ENCODE peak calls at places on chromosomes 13 and 19, in five cellular contexts. U is epithelial cell of esophagus, S is AG10803, N is endodermal cell, L is body of pancreas. G is an unnamed sample.

GRCh38 chr13:24865158-24865557 is 101.2 kb downstream of the RNF17 start:
- DNase-seq in S (peak; percentile 12), L (no peak), N (no peak), U (no peak), G (peak; percentile 33)

GRCh38 chr19:55670280-55671053 is 4.6 kb upstream of the EPN1 start:
- DNase-seq in S (peak; percentile 9), N (peak; percentile 75), U (peak; percentile 29), L (no peak), G (peak; percentile 20)

GRCh38 chr13:76809369-76809768 is 76.8 kb downstream of the KCTD12 start:
- DNase-seq in S (no peak), N (no peak), U (no peak), L (no peak), G (no peak)

GRCh38 chr19:38486731-38487336 is 53.3 kb downstream of the RYR1 start:
- DNase-seq in U (no peak), N (no peak), S (no peak), L (no peak), G (no peak)

GRCh38 chr19:1112254-1113208 is 8.7 kb downstream of the GPX4 start:
- DNase-seq in N (peak; percentile 92), U (peak; percentile 80), L (peak; percentile 51), S (no peak), G (no peak)

GRCh38 chr13:101493541-101493940 is 41.1 kb downstream of the ITGBL1 start:
- DNase-seq in S (no peak), L (no peak), N (no peak), U (no peak), G (no peak)

GRCh38 chr13:33494596-33495214 is 209.2 kb upstream of the STARD13 start:
- DNase-seq in L (no peak), S (peak; percentile 77), N (no peak), U (peak; percentile 89), G (no peak)

GRCh38 chr19:17020380-17020779 is 6.2 kb downstream of the CPAMD8 start:
- DNase-seq in S (no peak), N (no peak), U (no peak), L (no peak), G (peak; percentile 5)

GRCh38 chr19:4456566-4456842 is 1.1 kb downstream of the UBXN6 start:
- DNase-seq in U (peak; percentile 70), L (no peak), S (peak; percentile 74), N (peak; percentile 70), G (peak; percentile 81)

GRCh38 chr13:21694831-21695230 is 24.0 kb downstream of the FGF9 start:
- DNase-seq in U (no peak), S (no peak), N (no peak), L (no peak), G (no peak)

GRCh38 chr13:27958928-27959539 is 10.1 kb downstream of the CDX2 start:
- DNase-seq in S (no peak), N (no peak), U (no peak), L (no peak), G (no peak)

GRCh38 chr13:44108345-44108858 is 228.7 kb downstream of the LACC1 start:
- DNase-seq in N (no peak), S (no peak), U (peak; percentile 40), L (peak; percentile 59), G (no peak)

GRCh38 chr19:6686628-6686975 is 16.6 kb upstream of the TNFSF14 start:
- DNase-seq in S (no peak), L (no peak), U (no peak), N (no peak), G (no peak)

GRCh38 chr19:3097442-3097871 is 3.3 kb downstream of the GNA11 start:
- DNase-seq in L (no peak), N (no peak), U (no peak), S (no peak), G (no peak)

GRCh38 chr19:45097776-45098520 is 5.0 kb downstream of the PPP1R37 start:
- DNase-seq in S (peak; percentile 92), U (peak; percentile 86), L (no peak), N (peak; percentile 72), G (peak; percentile 90)

GRCh38 chr13:44739120-44739519 is 163.0 kb upstream of the TSC22D1 start:
- DNase-seq in N (peak; percentile 57), L (no peak), S (no peak), U (no peak), G (no peak)

GRCh38 chr13:66723606-66724005 is 506.5 kb downstream of the PCDH9 start:
- DNase-seq in S (no peak), U (no peak), L (no peak), N (no peak), G (no peak)

GRCh38 chr13:30744056-30744684 is 8.8 kb downstream of the ALOX5AP start:
- DNase-seq in L (no peak), S (no peak), U (peak; percentile 36), N (no peak), G (no peak)

GRCh38 chr13:30745917-30746686 is 10.8 kb downstream of the ALOX5AP start:
- DNase-seq in S (no peak), N (no peak), L (peak; percentile 26), U (no peak), G (peak; percentile 51)

GRCh38 chr13:30744686-30745085 is 9.3 kb downstream of the ALOX5AP start:
- DNase-seq in N (no peak), U (no peak), L (no peak), S (no peak), G (no peak)

GRCh38 chr13:30742896-30743295 is 7.6 kb downstream of the ALOX5AP start:
- DNase-seq in L (no peak), N (no peak), U (no peak), S (no peak), G (no peak)

DNA sequence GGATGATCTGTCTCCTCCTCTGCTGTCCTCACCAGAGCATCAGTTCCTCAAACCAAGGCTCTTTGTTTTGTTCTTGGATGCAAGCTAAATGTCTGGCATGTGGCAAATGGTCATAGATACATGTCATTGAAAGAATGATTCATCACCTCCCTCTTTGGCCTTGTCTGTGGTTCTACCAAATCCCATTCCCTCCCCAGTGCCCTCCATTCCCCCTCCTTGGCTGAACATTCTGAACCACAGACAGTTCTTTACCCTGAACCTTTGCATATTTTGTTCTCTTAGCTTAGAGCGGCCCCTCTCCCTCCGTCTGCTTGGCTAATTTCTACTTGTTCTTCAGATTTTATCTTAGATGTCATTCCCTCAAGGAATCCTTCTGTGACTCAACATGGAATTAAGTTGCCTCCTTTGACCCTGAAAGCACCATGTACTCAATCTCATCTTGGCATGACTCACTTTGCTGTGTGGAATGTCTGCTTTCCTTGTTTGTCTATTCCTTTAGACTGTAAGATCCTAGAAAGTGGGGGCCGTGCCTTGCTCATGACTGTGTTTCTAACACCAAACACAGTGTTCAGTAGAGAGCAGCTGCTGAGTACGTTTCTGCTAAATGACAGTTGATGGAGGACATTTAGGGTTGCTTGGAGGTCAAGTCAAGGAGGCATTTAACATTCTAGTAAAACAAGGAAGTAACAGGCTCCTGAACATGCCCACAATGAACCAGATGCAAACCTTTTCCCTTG is 8.1 kb downstream of the ALOX5AP start:
- DNase-seq in N (no peak), S (peak; percentile 97), L (no peak), U (peak; percentile 96), G (peak; percentile 98)
- TF ChIP-seq CTCF in N (no peak), S (peak; percentile 20), L (no peak), U (no peak), G (no peak)

GRCh38 chr13:112587359-112587766 is 590 bp downstream of the TUBGCP3 start:
- DNase-seq in L (peak; percentile 78), U (peak; percentile 75), S (peak; percentile 80), N (peak; percentile 89), G (peak; percentile 90)
- TF ChIP-seq CTCF in L (no peak), U (no peak), S (peak; percentile 22), N (no peak), G (peak; percentile 28)

DNA sequence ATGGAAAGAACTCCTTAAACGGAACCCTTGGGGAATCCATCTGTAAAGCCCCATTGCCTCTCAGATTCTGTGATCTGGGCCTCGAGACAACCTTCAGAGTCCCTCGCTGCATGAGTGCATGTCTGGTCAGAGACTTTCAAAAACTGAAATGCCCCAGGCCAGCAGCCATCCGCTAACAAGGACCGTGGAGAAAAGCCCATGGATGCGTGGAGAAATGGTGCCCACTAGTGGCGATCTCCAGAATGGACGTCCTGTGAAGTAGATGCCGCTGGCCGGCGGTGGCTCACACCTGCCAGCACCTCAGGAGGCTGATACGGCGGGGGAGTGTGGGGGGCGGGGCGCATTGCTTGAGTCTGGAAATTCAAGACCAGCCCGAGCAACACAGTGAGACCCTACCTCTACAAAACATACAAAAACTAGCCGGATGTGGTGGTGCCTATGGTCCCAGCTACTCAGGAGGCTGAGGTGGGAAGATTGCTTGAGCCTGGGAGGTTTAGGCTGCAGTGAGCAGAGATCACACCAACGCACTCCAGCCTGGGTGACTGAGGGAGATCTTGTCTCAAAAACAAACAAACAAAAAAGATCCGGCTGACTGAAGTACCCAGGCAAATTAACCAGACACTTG is 7.9 kb upstream of the CDC16 start:
- DNase-seq in S (peak; percentile 77), N (peak; percentile 98), U (peak; percentile 80), L (peak; percentile 94), G (peak; percentile 89)
- TF ChIP-seq CTCF in S (peak; percentile 94), N (peak; percentile 92), U (peak; percentile 96), L (peak; percentile 92), G (peak; percentile 90)

GRCh38 chr13:30111810-30112209 is 195.5 kb downstream of the KATNAL1 start:
- DNase-seq in L (no peak), S (no peak), N (peak; percentile 76), U (no peak), G (no peak)
- TF ChIP-seq CTCF in L (no peak), S (peak; percentile 28), N (peak; percentile 64), U (peak; percentile 27), G (peak; percentile 10)

DNA sequence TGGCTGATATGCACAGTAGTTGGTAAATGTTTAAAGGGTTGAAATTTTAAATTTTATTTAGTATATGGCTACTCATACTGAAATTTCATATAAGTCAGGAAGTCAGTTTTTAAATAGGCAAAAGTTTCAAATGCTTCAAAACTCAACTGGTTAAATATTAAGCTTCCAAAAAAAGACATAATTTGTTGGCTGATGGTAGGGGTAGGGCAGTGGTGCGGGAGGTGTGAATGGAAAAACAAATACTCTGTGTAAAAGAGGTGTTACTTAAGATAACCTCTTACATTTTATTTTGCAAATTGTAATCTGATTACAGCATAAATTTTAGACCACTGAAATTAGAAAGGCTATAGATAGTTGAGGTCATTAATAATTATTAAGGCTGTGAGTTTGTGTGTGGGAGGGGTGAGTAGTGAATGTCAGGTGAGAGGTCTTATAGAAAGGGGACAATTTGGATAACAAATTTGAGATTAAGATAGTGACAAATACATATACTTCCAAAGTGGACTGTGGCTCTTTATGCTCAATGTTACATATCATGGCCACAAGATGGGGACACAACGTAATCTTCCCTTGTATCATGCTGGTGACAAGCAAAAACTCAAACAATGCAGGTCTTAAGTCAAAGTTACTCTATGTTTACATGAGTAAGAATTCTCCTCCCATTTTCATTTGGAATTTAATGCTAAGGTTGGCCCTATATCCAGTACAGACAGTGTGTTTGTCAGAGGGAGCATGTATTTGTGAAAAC is 36.6 kb upstream of the OXGR1 start:
- DNase-seq in U (peak; percentile 46), N (no peak), S (peak; percentile 54), L (no peak), G (peak; percentile 36)
- TF ChIP-seq CTCF in U (peak; percentile 39), N (peak; percentile 65), S (peak; percentile 44), L (no peak), G (peak; percentile 39)

DNA sequence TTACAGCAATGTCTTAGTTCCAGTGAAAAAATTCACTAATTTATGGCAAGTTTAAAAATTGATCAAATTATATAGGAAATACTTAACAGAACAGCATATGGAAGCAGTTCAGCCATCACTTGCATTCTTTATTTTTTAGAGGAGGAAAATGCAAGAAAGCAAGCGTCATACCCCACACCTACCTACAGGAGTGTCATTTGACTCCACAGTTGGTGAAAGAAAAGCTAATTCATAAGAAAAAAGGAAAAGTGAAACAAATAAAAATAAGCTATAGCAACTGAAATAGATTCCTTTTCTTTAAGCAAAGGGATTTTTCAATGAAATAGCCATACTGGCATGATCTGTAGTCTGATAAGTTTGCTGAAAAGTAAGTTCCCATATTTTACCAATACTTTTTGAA is 111.0 kb downstream of the DOCK9 start:
- DNase-seq in L (no peak), S (no peak), U (no peak), N (no peak), G (no peak)
- TF ChIP-seq CTCF in L (no peak), S (peak; percentile 18), U (no peak), N (peak; percentile 65), G (no peak)